ENCODE peak calls at places on chromosomes 3 and 15, in four cellular contexts. L, W, E and T are unnamed samples.

GRCh38 chr3:56942523-56942922 is 117.9 kb upstream of the SPATA12 start:
- DNase-seq in L (no peak), E (no peak), W (no peak), T (no peak)

GRCh38 chr15:70470556-70471191 is 292.7 kb downstream of the UACA start:
- DNase-seq in W (no peak), E (no peak), L (no peak), T (no peak)

GRCh38 chr3:71728632-71729342 is 3.6 kb upstream of the EIF4E3 start:
- DNase-seq in E (no peak), W (no peak), L (no peak), T (no peak)

GRCh38 chr3:78659386-78659987 is 1108.3 kb downstream of the ROBO1 start:
- DNase-seq in E (no peak), W (no peak), L (peak; percentile 66), T (no peak)

GRCh38 chr15:34027606-34028005 is 11.4 kb downstream of the AVEN start:
- DNase-seq in L (no peak), W (no peak), E (no peak), T (no peak)

GRCh38 chr15:85974348-85974705 is 105.3 kb upstream of the AGBL1 start:
- DNase-seq in L (no peak), W (no peak), E (no peak), T (no peak)

GRCh38 chr15:20295238-20295811 is 246.3 kb downstream of the GOLGA6L6 start:
- DNase-seq in W (no peak), L (no peak), E (no peak), T (no peak)

GRCh38 chr15:69793783-69794451 is 303.8 kb downstream of the TLE3 start:
- DNase-seq in W (no peak), E (peak; percentile 45), L (no peak), T (no peak)

GRCh38 chr3:186440850-186441249 is 78.8 kb upstream of the DGKG start:
- DNase-seq in E (no peak), W (no peak), L (no peak), T (no peak)

GRCh38 chr3:30567139-30567753 is 39.2 kb upstream of the TGFBR2 start:
- DNase-seq in L (no peak), E (no peak), W (no peak), T (no peak)

GRCh38 chr15:83284563-83285283 is at the start of gene BNC1:
- DNase-seq in W (no peak), E (peak; percentile 30), L (no peak), T (no peak)

GRCh38 chr3:95088464-95088863 is 1025.6 kb downstream of the NSUN3 start:
- DNase-seq in W (no peak), E (no peak), L (no peak), T (no peak)

GRCh38 chr15:64979252-64979710 is 10.4 kb downstream of the SPG21 start:
- DNase-seq in L (peak; percentile 60), E (no peak), W (no peak), T (no peak)

GRCh38 chr3:3189961-3190360 is 10.5 kb upstream of the CRBN start:
- DNase-seq in W (no peak), L (no peak), E (no peak), T (no peak)

GRCh38 chr3:24502690-24503089 is 8.0 kb upstream of the THRB start:
- DNase-seq in E (no peak), L (no peak), W (no peak), T (no peak)

GRCh38 chr15:80194914-80195313 is 42.1 kb downstream of the FAH start:
- DNase-seq in E (no peak), L (no peak), W (no peak), T (no peak)

GRCh38 chr15:81072551-81072950 is 61.5 kb upstream of the CFAP161 start:
- DNase-seq in E (no peak), W (no peak), L (no peak), T (no peak)

GRCh38 chr3:24351779-24352469 is 142.7 kb downstream of the THRB start:
- DNase-seq in W (no peak), E (peak; percentile 51), L (peak; percentile 38), T (peak; percentile 74)

GRCh38 chr15:69810441-69811071 is 287.2 kb downstream of the TLE3 start:
- DNase-seq in W (no peak), E (no peak), L (no peak), T (no peak)

GRCh38 chr15:69093127-69093526 is 67.3 kb upstream of the GLCE start:
- DNase-seq in L (no peak), E (peak; percentile 36), W (no peak), T (no peak)

GRCh38 chr3:70982274-70982673 is 601.3 kb downstream of the FOXP1 start:
- DNase-seq in L (no peak), E (no peak), W (no peak), T (no peak)

GRCh38 chr3:51559961-51560360 is 21.4 kb downstream of the RAD54L2 start:
- DNase-seq in L (no peak), W (no peak), E (no peak), T (no peak)

GRCh38 chr15:99249270-99249817 is at the start of gene TTC23:
- DNase-seq in W (no peak), L (peak; percentile 70), E (peak; percentile 28), T (no peak)

GRCh38 chr3:184168363-184169120 is 6.1 kb upstream of the AP2M1 start:
- DNase-seq in E (no peak), W (no peak), L (no peak), T (peak; percentile 57)

GRCh38 chr15:62059818-62060115 is 480 bp downstream of the VPS13C start:
- DNase-seq in W (peak; percentile 46), E (peak; percentile 52), L (peak; percentile 76), T (peak; percentile 64)

GRCh38 chr3:128447561-128448013 is 19.1 kb downstream of the DNAJB8 start:
- DNase-seq in W (peak; percentile 28), L (no peak), E (no peak), T (no peak)

GRCh38 chr3:17032407-17033034 is 147.8 kb downstream of the PLCL2 start:
- DNase-seq in W (no peak), L (peak; percentile 71), E (no peak), T (no peak)

GRCh38 chr15:76163429-76164020 is 103.7 kb downstream of the TMEM266 start:
- DNase-seq in W (no peak), L (no peak), E (peak; percentile 79), T (no peak)

GRCh38 chr15:80436511-80437307 is 32.5 kb downstream of the ARNT2 start:
- DNase-seq in L (no peak), W (no peak), E (no peak), T (no peak)

GRCh38 chr3:127050733-127051132 is 67.8 kb downstream of the PLXNA1 start:
- DNase-seq in W (no peak), L (no peak), E (peak; percentile 2), T (peak; percentile 38)

GRCh38 chr3:196975349-196975748 is 6.7 kb upstream of the PIGZ start:
- DNase-seq in W (no peak), L (no peak), E (no peak), T (no peak)

GRCh38 chr3:4138784-4139431 is 164.3 kb upstream of the SETMAR start:
- DNase-seq in E (no peak), L (no peak), W (no peak), T (no peak)

GRCh38 chr15:81388431-81388760 is 14.4 kb upstream of the TMC3 start:
- DNase-seq in L (no peak), E (no peak), W (no peak), T (no peak)

GRCh38 chr3:52028572-52028971 is 27.8 kb downstream of the DUSP7 start:
- DNase-seq in E (peak; percentile 76), W (no peak), L (peak; percentile 64), T (no peak)

GRCh38 chr3:173465898-173466678 is 68.5 kb downstream of the NLGN1 start:
- DNase-seq in E (no peak), L (no peak), W (no peak), T (no peak)